ENCODE peak calls at places on chromosomes 3 and 15, in five cellular contexts. One of them, this sample, is unnamed. For H3K4me1, the result is how much of the 10 kb centered on the place peaks cover.

GRCh38 chr3:159941043-159941994 is 47.3 kb upstream of the IL12A start:
- DNase-seq in upper lobe of left lung: no peak
- DNase-seq in breast epithelium: no peak
- DNase-seq in heart left ventricle: no peak
- DNase-seq in IMR-90: peak
- DNase-seq in this sample: no peak

GRCh38 chr3:29141197-29141911 is 139.5 kb upstream of the RBMS3 start:
- DNase-seq in upper lobe of left lung: no peak
- DNase-seq in breast epithelium: no peak
- DNase-seq in heart left ventricle: no peak
- DNase-seq in IMR-90: peak
- DNase-seq in this sample: no peak

GRCh38 chr15:91548588-91548987 is 304.9 kb upstream of the SLCO3A1 start:
- DNase-seq in upper lobe of left lung: no peak
- DNase-seq in breast epithelium: no peak
- DNase-seq in heart left ventricle: peak
- DNase-seq in IMR-90: peak
- DNase-seq in this sample: no peak

GRCh38 chr15:74132681-74133070 is 2.3 kb downstream of the ISLR2 start:
- DNase-seq in upper lobe of left lung: no peak
- DNase-seq in breast epithelium: no peak
- DNase-seq in heart left ventricle: no peak
- DNase-seq in IMR-90: peak
- DNase-seq in this sample: no peak

GRCh38 chr15:100740105-100740504 is 137.7 kb downstream of the ASB7 start:
- DNase-seq in upper lobe of left lung: no peak
- DNase-seq in breast epithelium: no peak
- DNase-seq in heart left ventricle: no peak
- DNase-seq in IMR-90: peak
- DNase-seq in this sample: no peak

GRCh38 chr15:40618906-40619305 is 24.9 kb downstream of the KNL1 start:
- DNase-seq in upper lobe of left lung: no peak
- DNase-seq in breast epithelium: no peak
- DNase-seq in heart left ventricle: no peak
- DNase-seq in IMR-90: peak
- DNase-seq in this sample: no peak

GRCh38 chr3:97131476-97131875 is 317.1 kb downstream of the EPHA6 start:
- DNase-seq in upper lobe of left lung: no peak
- DNase-seq in breast epithelium: no peak
- DNase-seq in heart left ventricle: no peak
- DNase-seq in IMR-90: no peak
- DNase-seq in this sample: no peak

GRCh38 chr3:100437879-100438622 is 36.7 kb downstream of the LNP1 start:
- DNase-seq in upper lobe of left lung: no peak
- DNase-seq in breast epithelium: no peak
- DNase-seq in heart left ventricle: no peak
- DNase-seq in IMR-90: no peak
- DNase-seq in this sample: no peak

GRCh38 chr3:73432021-73432722 is 192.6 kb downstream of the PDZRN3 start:
- DNase-seq in upper lobe of left lung: no peak
- DNase-seq in breast epithelium: no peak
- DNase-seq in heart left ventricle: no peak
- DNase-seq in IMR-90: peak
- DNase-seq in this sample: peak

GRCh38 chr15:41969851-41970431 is 2.4 kb downstream of the EHD4 start:
- DNase-seq in upper lobe of left lung: no peak
- DNase-seq in breast epithelium: peak
- DNase-seq in heart left ventricle: no peak
- DNase-seq in IMR-90: no peak
- DNase-seq in this sample: no peak

GRCh38 chr3:94225176-94225742 is 162.4 kb downstream of the NSUN3 start:
- DNase-seq in upper lobe of left lung: no peak
- DNase-seq in breast epithelium: no peak
- DNase-seq in heart left ventricle: no peak
- DNase-seq in IMR-90: no peak
- DNase-seq in this sample: no peak

GRCh38 chr3:17431004-17431403 is 311.4 kb downstream of the TBC1D5 start:
- DNase-seq in upper lobe of left lung: no peak
- DNase-seq in breast epithelium: no peak
- DNase-seq in heart left ventricle: no peak
- DNase-seq in IMR-90: peak
- DNase-seq in this sample: no peak

GRCh38 chr3:126014252-126014651 is 45.3 kb downstream of the ROPN1B start:
- DNase-seq in upper lobe of left lung: no peak
- DNase-seq in breast epithelium: no peak
- DNase-seq in heart left ventricle: no peak
- DNase-seq in IMR-90: peak
- DNase-seq in this sample: no peak

GRCh38 chr3:14891135-14892132 is 55.9 kb upstream of the NR2C2 start:
- DNase-seq in upper lobe of left lung: no peak
- DNase-seq in breast epithelium: no peak
- DNase-seq in heart left ventricle: no peak
- DNase-seq in IMR-90: no peak
- DNase-seq in this sample: no peak

GRCh38 chr15:73955326-73955725 is 29.1 kb downstream of the LOXL1 start:
- DNase-seq in upper lobe of left lung: peak
- DNase-seq in breast epithelium: peak
- DNase-seq in heart left ventricle: no peak
- DNase-seq in IMR-90: no peak
- DNase-seq in this sample: no peak

GRCh38 chr3:192879346-192880031 is 38.2 kb downstream of the MB21D2 start:
- DNase-seq in upper lobe of left lung: no peak
- DNase-seq in breast epithelium: peak
- DNase-seq in heart left ventricle: no peak
- DNase-seq in IMR-90: peak
- DNase-seq in this sample: no peak

GRCh38 chr3:37338500-37338899 is 164.1 kb upstream of the LRRFIP2 start:
- DNase-seq in upper lobe of left lung: no peak
- DNase-seq in breast epithelium: no peak
- DNase-seq in heart left ventricle: no peak
- DNase-seq in IMR-90: no peak
- DNase-seq in this sample: no peak

GRCh38 chr3:189123595-189124387 is 48.0 kb upstream of the TPRG1 start:
- DNase-seq in upper lobe of left lung: no peak
- DNase-seq in breast epithelium: no peak
- DNase-seq in heart left ventricle: peak
- DNase-seq in IMR-90: no peak
- DNase-seq in this sample: peak

GRCh38 chr3:121660356-121661171 is at the start of gene HCLS1:
- DNase-seq in upper lobe of left lung: peak
- DNase-seq in breast epithelium: no peak
- DNase-seq in heart left ventricle: peak
- DNase-seq in IMR-90: no peak
- DNase-seq in this sample: peak

GRCh38 chr3:156816091-156816793 is 9.9 kb upstream of the LEKR1 start:
- DNase-seq in upper lobe of left lung: no peak
- DNase-seq in breast epithelium: no peak
- DNase-seq in heart left ventricle: peak
- DNase-seq in IMR-90: peak
- DNase-seq in this sample: peak

GRCh38 chr3:193789455-193789854 is 196.4 kb downstream of the OPA1 start:
- DNase-seq in upper lobe of left lung: no peak
- DNase-seq in breast epithelium: no peak
- DNase-seq in heart left ventricle: no peak
- DNase-seq in IMR-90: no peak
- DNase-seq in this sample: no peak

GRCh38 chr3:126023390-126023789 is 54.4 kb downstream of the ROPN1B start:
- DNase-seq in upper lobe of left lung: no peak
- DNase-seq in breast epithelium: no peak
- DNase-seq in heart left ventricle: no peak
- DNase-seq in IMR-90: no peak
- DNase-seq in this sample: peak

GRCh38 chr3:98513136-98513535 is 9.6 kb downstream of the CLDND1 start:
- DNase-seq in upper lobe of left lung: no peak
- DNase-seq in breast epithelium: no peak
- DNase-seq in heart left ventricle: no peak
- DNase-seq in IMR-90: peak
- DNase-seq in this sample: no peak
- H3K27ac ChIP-seq in upper lobe of left lung: no peak
- H3K27ac ChIP-seq in breast epithelium: no peak
- H3K27ac ChIP-seq in heart left ventricle: no peak
- H3K27ac ChIP-seq in IMR-90: no peak
- H3K27ac ChIP-seq in this sample: no peak

DNA sequence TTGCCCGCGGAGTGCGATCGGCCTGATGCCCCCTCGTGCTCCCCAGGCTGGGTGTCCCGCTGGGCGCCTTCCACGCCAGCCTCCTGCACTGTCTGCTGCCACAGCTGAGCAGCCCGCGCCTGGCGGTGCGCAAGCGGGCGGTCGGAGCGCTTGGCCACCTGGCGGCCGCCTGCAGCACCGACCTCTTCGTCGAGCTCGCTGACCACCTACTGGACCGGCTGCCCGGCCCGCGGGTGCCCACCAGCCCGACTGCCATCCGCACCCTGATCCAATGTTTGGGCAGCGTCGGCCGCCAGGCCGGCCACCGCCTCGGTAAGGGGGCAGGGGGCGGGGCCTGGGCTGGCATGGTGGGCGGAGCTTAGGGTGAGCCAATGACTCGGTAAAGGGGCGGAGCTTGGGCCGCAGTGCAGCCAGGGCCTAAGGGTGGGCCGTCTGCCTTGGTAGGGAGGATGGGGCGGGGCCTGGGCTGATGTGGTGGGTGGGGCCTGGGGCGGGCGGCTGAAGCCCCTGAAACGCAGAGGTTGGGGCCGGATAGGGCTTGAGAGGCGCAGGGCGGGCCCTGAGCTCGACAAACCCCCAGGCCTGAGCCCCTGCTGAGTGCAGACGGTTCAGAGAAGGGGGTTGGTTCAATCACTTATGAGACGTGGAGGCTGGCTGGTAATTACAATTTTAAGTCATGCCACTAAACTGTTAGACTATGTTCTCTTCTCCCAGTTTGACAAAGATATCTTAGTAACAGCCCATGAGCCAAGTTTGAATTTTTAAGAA is 13.7 kb downstream of the CAND2 start:
- DNase-seq in upper lobe of left lung: peak
- DNase-seq in breast epithelium: peak
- DNase-seq in heart left ventricle: peak
- DNase-seq in IMR-90: peak
- DNase-seq in this sample: peak
- TF ChIP-seq POLR2A in upper lobe of left lung: peak
- TF ChIP-seq POLR2A in breast epithelium: peak
- TF ChIP-seq POLR2A in heart left ventricle: no peak
- TF ChIP-seq POLR2A in IMR-90: no peak
- TF ChIP-seq POLR2A in this sample: no peak

GRCh38 chr3:64684715-64685261 is 3.0 kb downstream of the ADAMTS9 start:
- DNase-seq in upper lobe of left lung: peak
- DNase-seq in breast epithelium: no peak
- DNase-seq in heart left ventricle: peak
- DNase-seq in IMR-90: peak
- DNase-seq in this sample: peak
- H3K4me1 ChIP-seq in upper lobe of left lung: under half
- H3K4me1 ChIP-seq in breast epithelium: under half
- H3K4me1 ChIP-seq in heart left ventricle: under half
- H3K4me1 ChIP-seq in IMR-90: under half
- H3K4me1 ChIP-seq in this sample: under half

GRCh38 chr15:33153548-33153947 is 41.0 kb downstream of the FMN1 start:
- DNase-seq in upper lobe of left lung: no peak
- DNase-seq in breast epithelium: no peak
- DNase-seq in heart left ventricle: no peak
- DNase-seq in IMR-90: no peak
- DNase-seq in this sample: no peak
- H3K27ac ChIP-seq in upper lobe of left lung: peak
- H3K27ac ChIP-seq in breast epithelium: peak
- H3K27ac ChIP-seq in heart left ventricle: peak
- H3K27ac ChIP-seq in IMR-90: no peak
- H3K27ac ChIP-seq in this sample: no peak

GRCh38 chr3:115244350-115244749 is 97.3 kb upstream of the ZBTB20 start:
- DNase-seq in upper lobe of left lung: no peak
- DNase-seq in breast epithelium: no peak
- DNase-seq in heart left ventricle: no peak
- DNase-seq in IMR-90: no peak
- DNase-seq in this sample: no peak

GRCh38 chr3:115248274-115248673 is 101.2 kb upstream of the ZBTB20 start:
- DNase-seq in upper lobe of left lung: no peak
- DNase-seq in breast epithelium: no peak
- DNase-seq in heart left ventricle: no peak
- DNase-seq in IMR-90: peak
- DNase-seq in this sample: no peak

GRCh38 chr3:115246621-115247020 is 99.5 kb upstream of the ZBTB20 start:
- DNase-seq in upper lobe of left lung: no peak
- DNase-seq in breast epithelium: no peak
- DNase-seq in heart left ventricle: no peak
- DNase-seq in IMR-90: peak
- DNase-seq in this sample: no peak

GRCh38 chr3:115245899-115246298 is 98.8 kb upstream of the ZBTB20 start:
- DNase-seq in upper lobe of left lung: no peak
- DNase-seq in breast epithelium: no peak
- DNase-seq in heart left ventricle: no peak
- DNase-seq in IMR-90: no peak
- DNase-seq in this sample: no peak

GRCh38 chr3:115245437-115245836 is 98.3 kb upstream of the ZBTB20 start:
- DNase-seq in upper lobe of left lung: no peak
- DNase-seq in breast epithelium: no peak
- DNase-seq in heart left ventricle: peak
- DNase-seq in IMR-90: peak
- DNase-seq in this sample: no peak
- TF ChIP-seq POLR2A in upper lobe of left lung: no peak
- TF ChIP-seq POLR2A in breast epithelium: no peak
- TF ChIP-seq POLR2A in heart left ventricle: no peak
- TF ChIP-seq POLR2A in IMR-90: no peak
- TF ChIP-seq POLR2A in this sample: no peak

DNA sequence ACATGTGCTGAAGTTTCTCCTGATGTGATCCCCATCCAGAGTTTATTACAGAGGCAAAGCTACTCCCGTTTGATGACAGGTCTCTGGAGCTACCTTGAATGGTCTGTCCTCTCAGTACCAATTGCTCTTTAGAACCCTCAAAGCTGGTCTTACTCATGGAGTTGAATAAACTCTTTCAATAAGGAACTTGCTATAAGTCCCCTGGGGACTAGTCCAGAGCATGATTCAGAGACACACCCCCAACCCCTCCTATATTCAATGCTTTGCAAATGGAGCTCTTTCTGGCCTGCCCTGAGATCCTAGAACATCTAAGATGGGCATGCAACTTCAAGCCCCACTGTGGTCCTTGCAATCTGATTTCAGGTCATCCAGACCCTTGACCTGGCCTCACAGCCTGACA is 23.9 kb upstream of the TPM1 start:
- DNase-seq in upper lobe of left lung: no peak
- DNase-seq in breast epithelium: no peak
- DNase-seq in heart left ventricle: no peak
- DNase-seq in IMR-90: peak
- DNase-seq in this sample: no peak
- H3K4me1 ChIP-seq in upper lobe of left lung: under half
- H3K4me1 ChIP-seq in breast epithelium: under half
- H3K4me1 ChIP-seq in heart left ventricle: under half
- H3K4me1 ChIP-seq in IMR-90: under half
- H3K4me1 ChIP-seq in this sample: under half